ENCODE peak calls at places on chromosome 20, in four cellular contexts. W is stomach, K is SK-N-MC, P is breast epithelium. Y is an unnamed sample.

GRCh38 chr20:58699246-58700107 is 6.9 kb downstream of the NPEPL1 start:
- DNase-seq in K (no peak), W (no peak), P (peak), Y (no peak)

GRCh38 chr20:36644713-36645109 is 1.3 kb downstream of the SLA2 start:
- DNase-seq in K (no peak), P (no peak), W (no peak), Y (no peak)

GRCh38 chr20:59750209-59750840 is 146.0 kb downstream of the PHACTR3 start:
- DNase-seq in W (no peak), P (no peak), K (no peak), Y (no peak)

GRCh38 chr20:45036044-45036755 is 64.7 kb downstream of the KCNS1 start:
- DNase-seq in P (no peak), W (no peak), K (no peak), Y (no peak)

GRCh38 chr20:63087872-63088680 is 81.3 kb upstream of the BHLHE23 start:
- DNase-seq in W (no peak), K (no peak), P (peak), Y (no peak)

GRCh38 chr20:16445482-16445881 is 127.8 kb downstream of the KIF16B start:
- DNase-seq in W (no peak), P (no peak), K (no peak), Y (peak)

GRCh38 chr20:64038252-64038578 is 2.2 kb downstream of the C20orf204 start:
- DNase-seq in P (no peak), W (no peak), K (no peak), Y (no peak)

GRCh38 chr20:17533396-17533795 is 2.2 kb upstream of the BFSP1 start:
- DNase-seq in K (no peak), P (no peak), W (no peak), Y (no peak)

GRCh38 chr20:6007094-6007528 is 46.7 kb downstream of the LRRN4 start:
- DNase-seq in W (no peak), K (no peak), P (no peak), Y (no peak)

GRCh38 chr20:20814685-20815084 is 102.2 kb upstream of the RALGAPA2 start:
- DNase-seq in W (no peak), K (no peak), P (no peak), Y (no peak)

GRCh38 chr20:20812141-20812540 is 99.7 kb upstream of the RALGAPA2 start:
- DNase-seq in P (no peak), W (no peak), K (no peak), Y (no peak)

GRCh38 chr20:20820104-20820503 is 107.7 kb upstream of the RALGAPA2 start:
- DNase-seq in K (no peak), W (peak), P (no peak), Y (no peak)

GRCh38 chr20:20816969-20817368 is 104.5 kb upstream of the RALGAPA2 start:
- DNase-seq in W (no peak), P (no peak), K (no peak), Y (no peak)

GRCh38 chr20:20815711-20816455 is 103.4 kb upstream of the RALGAPA2 start:
- DNase-seq in W (no peak), K (no peak), P (no peak), Y (no peak)
- TF ChIP-seq POLR2AphosphoS5 in W (no peak), K (no peak), P (no peak), Y (no peak)

GRCh38 chr20:33559212-33559611 is 69.3 kb downstream of the CBFA2T2 start:
- DNase-seq in W (no peak), K (no peak), P (no peak), Y (no peak)

GRCh38 chr20:33563788-33564187 is 73.9 kb downstream of the CBFA2T2 start:
- DNase-seq in P (no peak), K (no peak), W (no peak), Y (no peak)

GRCh38 chr20:33559994-33560393 is 70.1 kb downstream of the CBFA2T2 start:
- DNase-seq in P (no peak), K (no peak), W (no peak), Y (no peak)

GRCh38 chr20:33558348-33559144 is 68.7 kb downstream of the CBFA2T2 start:
- DNase-seq in K (no peak), W (no peak), P (no peak), Y (no peak)

DNA sequence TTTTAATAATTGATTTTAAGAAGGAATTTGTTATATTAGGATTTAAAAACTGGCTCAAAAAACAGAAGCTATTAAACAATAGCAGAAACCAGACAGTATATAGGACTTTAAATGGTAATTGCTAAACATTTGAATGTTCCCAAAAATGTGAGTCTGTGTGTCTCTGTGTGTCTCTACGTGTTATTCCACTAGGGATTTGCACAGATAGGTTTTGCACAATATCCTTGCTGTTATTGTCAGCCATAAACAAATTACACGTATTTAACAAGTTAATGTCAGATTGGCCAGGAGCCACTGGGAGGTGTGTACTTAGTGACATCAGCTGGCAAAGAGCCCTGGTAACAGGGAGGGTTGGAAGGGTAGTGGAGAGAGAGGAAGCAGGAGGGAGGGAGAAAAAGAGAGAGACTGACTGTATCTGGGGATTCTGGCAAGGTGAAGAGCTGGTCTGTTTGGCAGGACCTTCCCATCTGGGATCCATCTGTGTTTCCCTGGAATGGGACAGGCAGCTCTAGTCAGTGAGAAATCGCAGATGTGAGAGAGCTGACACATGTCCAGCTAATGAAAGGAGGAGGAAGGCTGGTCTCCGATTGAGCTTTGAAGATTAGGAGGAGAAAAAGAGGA is 72.2 kb downstream of the CBFA2T2 start:
- DNase-seq in K (no peak), W (peak), P (peak), Y (peak)
- TF ChIP-seq POLR2AphosphoS5 in K (no peak), W (peak), P (peak), Y (peak)

GRCh38 chr20:10453241-10453640 is 18.1 kb downstream of the SLX4IP start:
- DNase-seq in K (no peak), P (no peak), W (no peak), Y (no peak)
- TF ChIP-seq POLR2AphosphoS5 in K (no peak), P (no peak), W (no peak), Y (no peak)

GRCh38 chr20:49418832-49419231 is 63.6 kb downstream of the KCNB1 start:
- DNase-seq in P (no peak), W (no peak), K (no peak), Y (no peak)
- TF ChIP-seq POLR2AphosphoS5 in P (no peak), W (peak), K (no peak), Y (peak)